ENCODE peak calls at places on chromosome 12, in five cellular contexts. N is IMR-90, Z is lower leg skin, D is K562, J is prostate gland. M is an unnamed sample.

GRCh38 chr12:111102062-111102735 is 181.8 kb upstream of the MYL2 start:
- DNase-seq in N (no peak), Z (no peak), D (no peak), J (peak), M (no peak)

GRCh38 chr12:1083888-1084262 is 92.9 kb downstream of the ERC1 start:
- DNase-seq in N (peak), Z (no peak), D (no peak), J (peak), M (no peak)

GRCh38 chr12:64739778-64740177 is 19.4 kb downstream of the GNS start:
- DNase-seq in N (peak), Z (no peak), D (no peak), J (no peak), M (no peak)

GRCh38 chr12:124007810-124008570 is 35.0 kb downstream of the ZNF664 start:
- DNase-seq in N (peak), Z (peak), D (no peak), J (no peak), M (no peak)

GRCh38 chr12:10891937-10892336 is 7.9 kb upstream of the PRH1 start:
- DNase-seq in N (no peak), Z (no peak), D (no peak), J (no peak), M (no peak)

GRCh38 chr12:65959452-65959851 is 135.2 kb downstream of the HMGA2 start:
- DNase-seq in N (no peak), Z (no peak), D (no peak), J (no peak), M (no peak)

GRCh38 chr12:9649532-9649940 is 20.0 kb upstream of the CLEC2D start:
- DNase-seq in N (no peak), Z (no peak), D (no peak), J (no peak), M (no peak)

GRCh38 chr12:120887253-120888043 is 16.7 kb downstream of the SPPL3 start:
- DNase-seq in N (no peak), Z (no peak), D (no peak), J (no peak), M (no peak)

GRCh38 chr12:4833053-4833452 is 76.7 kb upstream of the KCNA1 start:
- DNase-seq in N (no peak), Z (no peak), D (no peak), J (no peak), M (no peak)

GRCh38 chr12:31874961-31875608 is 84.1 kb upstream of the RESF1 start:
- DNase-seq in N (peak), Z (peak), D (peak), J (peak), M (peak)

GRCh38 chr12:45331552-45331951 is 115.7 kb downstream of the ANO6 start:
- DNase-seq in N (peak), Z (no peak), D (no peak), J (no peak), M (no peak)

GRCh38 chr12:128727999-128728398 is 95.8 kb downstream of the SLC15A4 start:
- DNase-seq in N (no peak), Z (peak), D (no peak), J (no peak), M (peak)

GRCh38 chr12:111024205-111024794 is 103.9 kb upstream of the MYL2 start:
- DNase-seq in N (peak), Z (no peak), D (peak), J (peak), M (peak)

GRCh38 chr12:93229494-93230310 is 148.0 kb upstream of the NUDT4 start:
- DNase-seq in N (peak), Z (no peak), D (peak), J (no peak), M (peak)

GRCh38 chr12:124508323-124509096 is 58.9 kb downstream of the NCOR2 start:
- DNase-seq in N (peak), Z (no peak), D (peak), J (no peak), M (no peak)

GRCh38 chr12:34406228-34406995 is 384.1 kb downstream of the ALG10 start:
- DNase-seq in N (no peak), Z (peak), D (no peak), J (no peak), M (no peak)

GRCh38 chr12:133236144-133236543 is 467 bp upstream of the ANHX start:
- DNase-seq in N (no peak), Z (no peak), D (no peak), J (no peak), M (no peak)

GRCh38 chr12:30706476-30706875 is 10.8 kb upstream of the IPO8 start:
- DNase-seq in N (no peak), Z (no peak), D (no peak), J (no peak), M (no peak)

GRCh38 chr12:90959538-90960139 is 4.7 kb upstream of the CCER1 start:
- DNase-seq in N (peak), Z (no peak), D (peak), J (peak), M (no peak)

GRCh38 chr12:88562846-88563582 is 17.3 kb downstream of the KITLG start:
- DNase-seq in N (peak), Z (no peak), D (no peak), J (no peak), M (no peak)

GRCh38 chr12:75641031-75641780 is 129.8 kb upstream of the KRR1 start:
- DNase-seq in N (peak), Z (no peak), D (peak), J (no peak), M (peak)

GRCh38 chr12:7060353-7060954 is at the start of gene C1S:
- DNase-seq in N (peak), Z (peak), D (peak), J (peak), M (peak)

GRCh38 chr12:12190087-12190809 is 76.6 kb downstream of the LRP6 start:
- DNase-seq in N (no peak), Z (no peak), D (peak), J (no peak), M (no peak)

GRCh38 chr12:98238513-98238912 is 276.9 kb upstream of the TMPO start:
- DNase-seq in N (peak), Z (no peak), D (no peak), J (no peak), M (peak)

GRCh38 chr12:18250313-18250916 is 10.9 kb upstream of the PIK3C2G start:
- DNase-seq in N (peak), Z (no peak), D (peak), J (peak), M (peak)

GRCh38 chr12:131726-132465 is 65.3 kb downstream of the IQSEC3 start:
- DNase-seq in N (no peak), Z (no peak), D (no peak), J (no peak), M (peak)

GRCh38 chr12:14841761-14842160 is 1.6 kb downstream of the ART4 start:
- DNase-seq in N (peak), Z (peak), D (no peak), J (peak), M (peak)

GRCh38 chr12:115354007-115354452 is 670.1 kb upstream of the TBX3 start:
- DNase-seq in N (peak), Z (peak), D (no peak), J (peak), M (peak)
- TF ChIP-seq POLR2A in N (peak), Z (no peak), D (no peak), J (peak), M (peak)

GRCh38 chr12:49622501-49623141 is 740 bp upstream of the PRPF40B start:
- DNase-seq in N (peak), Z (peak), D (peak), J (no peak), M (no peak)

GRCh38 chr12:49626169-49626835 is 2.9 kb downstream of the PRPF40B start:
- DNase-seq in N (peak), Z (no peak), D (no peak), J (no peak), M (no peak)

GRCh38 chr12:49621651-49622500 is 1.5 kb upstream of the PRPF40B start:
- DNase-seq in N (no peak), Z (peak), D (no peak), J (no peak), M (no peak)

GRCh38 chr12:49624919-49625577 is 1.7 kb downstream of the PRPF40B start:
- DNase-seq in N (peak), Z (peak), D (no peak), J (no peak), M (peak)

GRCh38 chr12:49623142-49623899 is at the start of gene PRPF40B:
- DNase-seq in N (peak), Z (peak), D (peak), J (peak), M (peak)
- TF ChIP-seq POLR2A in N (peak), Z (no peak), D (peak), J (peak), M (peak)

GRCh38 chr12:104568881-104569280 is 112.1 kb downstream of the CHST11 start:
- DNase-seq in N (no peak), Z (no peak), D (no peak), J (no peak), M (no peak)
- TF ChIP-seq POLR2A in N (no peak), Z (no peak), D (no peak), J (no peak), M (no peak)

GRCh38 chr12:68842123-68842522 is 34.1 kb downstream of the MDM2 start:
- DNase-seq in N (no peak), Z (no peak), D (no peak), J (no peak), M (no peak)

GRCh38 chr12:68844318-68844745 is 36.4 kb downstream of the MDM2 start:
- DNase-seq in N (no peak), Z (no peak), D (no peak), J (no peak), M (no peak)

GRCh38 chr12:68839183-68840147 is 31.5 kb downstream of the MDM2 start:
- DNase-seq in N (no peak), Z (no peak), D (no peak), J (no peak), M (no peak)

GRCh38 chr12:68842784-68843567 is 35.0 kb downstream of the MDM2 start:
- DNase-seq in N (no peak), Z (no peak), D (no peak), J (no peak), M (no peak)

DNA sequence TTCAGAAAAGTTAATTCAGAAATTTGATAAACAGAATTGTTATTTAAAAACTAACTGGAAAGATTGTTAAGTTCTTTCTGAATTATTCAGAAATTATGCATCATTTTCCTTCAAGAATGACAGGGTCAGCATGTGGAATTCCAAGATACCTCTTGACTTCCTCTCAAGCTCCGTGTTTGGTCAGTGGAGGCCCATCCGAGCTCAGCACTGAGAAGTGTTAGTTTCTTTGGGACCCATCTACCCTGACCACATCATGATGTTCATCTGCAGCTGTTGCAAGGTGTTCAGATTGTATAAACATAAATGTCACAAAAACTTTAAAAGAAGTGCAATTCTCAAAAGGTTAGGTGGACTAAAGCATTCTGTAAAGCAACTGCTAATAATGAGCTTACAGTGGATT is 33.7 kb downstream of the MDM2 start:
- DNase-seq in N (no peak), Z (no peak), D (no peak), J (no peak), M (no peak)
- TF ChIP-seq POLR2A in N (no peak), Z (no peak), D (no peak), J (no peak), M (no peak)

DNA sequence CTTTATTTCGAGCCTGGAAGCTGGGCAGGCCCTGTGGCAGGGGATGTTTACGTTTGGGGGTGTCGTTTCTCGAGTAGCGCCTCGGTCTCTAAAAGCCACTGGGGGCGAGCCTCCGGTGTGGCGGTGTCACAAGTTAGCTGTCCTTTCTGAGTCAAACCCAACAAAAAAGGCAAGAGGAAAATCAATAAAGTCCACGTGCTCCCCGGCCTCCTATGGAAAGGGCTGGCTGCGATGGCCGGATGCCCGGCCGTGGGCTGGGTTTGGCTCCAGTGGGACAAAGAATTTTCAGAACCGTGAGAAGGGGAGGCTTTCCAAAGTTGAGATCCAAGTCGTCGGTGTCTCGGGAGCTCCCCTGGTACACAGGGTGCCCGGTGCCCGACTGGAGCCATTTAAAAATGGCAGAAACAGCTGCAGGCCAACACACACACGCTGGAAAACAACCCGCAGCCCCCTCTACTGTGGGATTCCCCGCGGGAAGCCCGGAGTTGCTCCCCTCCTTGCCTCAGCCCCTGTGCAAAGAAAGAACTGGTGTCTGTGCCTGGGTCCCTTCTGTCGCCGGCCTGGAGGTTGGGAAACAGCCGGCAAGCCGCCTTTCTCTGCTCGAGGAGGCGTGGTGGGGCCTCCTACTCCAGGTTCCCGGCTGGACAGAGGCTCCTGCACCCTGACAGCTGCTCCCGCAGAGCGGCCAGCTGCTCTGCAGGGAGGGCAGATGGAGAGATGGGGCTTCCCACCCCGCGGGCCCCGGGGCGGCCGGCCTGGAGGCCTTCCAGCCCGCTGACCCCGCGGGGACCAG is 1.9 kb downstream of the BCL7A start:
- DNase-seq in N (peak), Z (peak), D (peak), J (peak), M (no peak)
- TF ChIP-seq POLR2A in N (no peak), Z (no peak), D (no peak), J (peak), M (no peak)

GRCh38 chr12:108640802-108641445 is 7.2 kb upstream of the SELPLG start:
- DNase-seq in N (peak), Z (peak), D (peak), J (no peak), M (no peak)

GRCh38 chr12:108642269-108642870 is 8.7 kb upstream of the SELPLG start:
- DNase-seq in N (no peak), Z (peak), D (no peak), J (no peak), M (no peak)

GRCh38 chr12:108638997-108639822 is 5.5 kb upstream of the SELPLG start:
- DNase-seq in N (no peak), Z (peak), D (no peak), J (no peak), M (no peak)

GRCh38 chr12:108642899-108643654 is 9.4 kb upstream of the SELPLG start:
- DNase-seq in N (no peak), Z (no peak), D (no peak), J (no peak), M (no peak)

DNA sequence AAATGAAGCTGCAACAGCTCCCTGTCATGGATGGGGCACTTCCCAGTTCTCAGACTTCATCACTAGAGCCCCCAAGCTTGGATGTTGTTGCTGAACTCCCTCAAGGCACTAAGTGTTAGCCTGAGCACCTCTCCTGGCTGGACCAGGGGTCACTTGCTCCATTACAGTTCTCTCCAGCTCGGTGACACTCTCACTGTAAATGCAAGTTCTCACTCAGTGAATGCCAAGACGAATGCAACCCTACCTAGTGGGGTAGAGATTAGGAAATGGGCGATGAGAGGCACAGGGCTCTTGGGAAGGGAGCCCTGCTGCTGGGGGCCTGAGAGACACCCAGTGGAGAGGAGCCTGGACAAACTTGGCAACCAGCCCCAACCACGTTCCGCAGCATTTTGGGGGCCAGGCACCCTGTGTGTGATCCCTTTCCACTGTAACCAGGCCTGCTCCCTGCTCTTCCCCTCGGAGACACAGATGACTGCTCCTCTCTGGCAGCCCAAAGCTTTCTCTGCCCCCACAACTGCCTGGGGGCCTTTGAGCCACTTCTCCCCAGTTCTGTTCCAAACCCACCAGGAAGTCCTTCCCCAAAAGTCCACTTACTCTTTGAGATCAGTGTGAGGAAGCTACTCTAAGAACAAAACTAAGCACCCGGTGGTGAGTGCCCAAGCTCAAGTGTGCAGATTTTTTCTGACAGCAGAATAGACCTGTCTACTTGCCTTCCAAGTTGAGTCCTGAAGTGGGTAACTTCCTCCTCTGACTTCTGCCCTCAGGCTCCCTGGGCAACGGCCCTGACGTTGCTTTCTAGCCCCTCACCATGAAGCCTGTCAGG is 8.0 kb upstream of the SELPLG start:
- DNase-seq in N (no peak), Z (peak), D (peak), J (no peak), M (no peak)
- TF ChIP-seq POLR2A in N (no peak), Z (no peak), D (no peak), J (no peak), M (no peak)

M was measured in H54.